ENCODE peak calls at places on chromosomes 12 and 14, in five cellular contexts. D, H, W, L and Y are unnamed samples. For H3K4me1, the result is how much of the 10 kb centered on the place peaks cover.

GRCh38 chr12:52139579-52140062 is 52.2 kb downstream of the KRT80 start:
- DNase-seq in W (no peak), H (no peak), L (no peak), D (no peak), Y (no peak)

GRCh38 chr14:72063761-72064282 is 131.6 kb downstream of the RGS6 start:
- DNase-seq in D (no peak), H (no peak), W (no peak), L (no peak), Y (no peak)

GRCh38 chr12:9348906-9349518 is 140.8 kb upstream of the PZP start:
- DNase-seq in D (no peak), L (no peak), W (no peak), H (no peak), Y (no peak)

GRCh38 chr12:16165506-16165905 is 112.0 kb downstream of the SLC15A5 start:
- DNase-seq in D (no peak), W (peak), L (peak), H (no peak), Y (peak)

GRCh38 chr14:49966304-49966809 is 73.5 kb downstream of the ARF6 start:
- DNase-seq in W (peak), D (no peak), H (no peak), L (no peak), Y (no peak)

GRCh38 chr12:54185919-54186318 is 2.9 kb downstream of the SMUG1 start:
- DNase-seq in L (no peak), H (no peak), W (no peak), D (no peak), Y (no peak)

GRCh38 chr14:96629082-96629481 is 126.9 kb downstream of the PAPOLA start:
- DNase-seq in D (no peak), H (no peak), W (no peak), L (no peak), Y (no peak)

GRCh38 chr12:16788888-16789790 is 183.2 kb upstream of the LMO3 start:
- DNase-seq in D (no peak), H (no peak), L (no peak), W (no peak), Y (no peak)

GRCh38 chr14:21902561-21903199 is 229.1 kb upstream of the OR4E1 start:
- DNase-seq in H (no peak), W (no peak), L (no peak), D (no peak), Y (no peak)

GRCh38 chr12:50574621-50575348 is 70.0 kb downstream of the DIP2B start:
- DNase-seq in L (no peak), H (no peak), D (no peak), W (no peak), Y (no peak)

GRCh38 chr12:57240069-57240921 is 10.7 kb downstream of the STAC3 start:
- DNase-seq in D (peak), H (no peak), W (no peak), L (peak), Y (no peak)

GRCh38 chr14:36663404-36664321 is 2.0 kb downstream of the PAX9 start:
- DNase-seq in L (no peak), H (no peak), D (no peak), W (no peak), Y (peak)

GRCh38 chr12:51011960-51012359 is 14.2 kb downstream of the SLC11A2 start:
- DNase-seq in D (peak), H (no peak), W (no peak), L (peak), Y (no peak)

GRCh38 chr12:113333877-113334785 is 778 bp downstream of the SLC8B1 start:
- DNase-seq in H (no peak), W (peak), L (no peak), D (peak), Y (no peak)

GRCh38 chr14:94501588-94502516 is 7.4 kb downstream of the SERPINA12 start:
- DNase-seq in D (no peak), L (no peak), W (no peak), H (no peak), Y (no peak)

GRCh38 chr12:56087220-56087619 is 7.3 kb downstream of the ERBB3 start:
- DNase-seq in D (peak), H (no peak), L (peak), W (peak), Y (peak)

GRCh38 chr14:77139540-77140342 is 1.9 kb downstream of the ZDHHC22 start:
- DNase-seq in D (no peak), W (no peak), L (peak), H (no peak), Y (peak)

GRCh38 chr14:29759521-29760340 is 167.9 kb downstream of the PRKD1 start:
- DNase-seq in D (no peak), W (no peak), H (no peak), L (no peak), Y (no peak)

GRCh38 chr12:116157845-116158267 is 119.6 kb downstream of the MED13L start:
- DNase-seq in D (no peak), L (no peak), H (no peak), W (no peak), Y (no peak)

GRCh38 chr12:110965574-110965973 is 45.2 kb upstream of the MYL2 start:
- DNase-seq in W (no peak), D (no peak), L (no peak), H (no peak), Y (no peak)

GRCh38 chr14:104582649-104583048 is 3.1 kb downstream of the C14orf180 start:
- DNase-seq in W (no peak), L (peak), H (no peak), D (no peak), Y (peak)

GRCh38 chr12:10184261-10184843 is 5.5 kb downstream of the TMEM52B start:
- DNase-seq in L (no peak), D (no peak), H (no peak), W (no peak), Y (no peak)

GRCh38 chr12:28023156-28023887 is 50.8 kb upstream of the PTHLH start:
- DNase-seq in H (no peak), D (no peak), L (no peak), W (no peak), Y (no peak)

GRCh38 chr14:99560403-99560802 is 43.6 kb downstream of the CCDC85C start:
- DNase-seq in H (no peak), D (no peak), W (no peak), L (no peak), Y (no peak)
- H3K4me1 ChIP-seq in H (half or more), D (under half), W (half or more), L (under half), Y (under half)

DNA sequence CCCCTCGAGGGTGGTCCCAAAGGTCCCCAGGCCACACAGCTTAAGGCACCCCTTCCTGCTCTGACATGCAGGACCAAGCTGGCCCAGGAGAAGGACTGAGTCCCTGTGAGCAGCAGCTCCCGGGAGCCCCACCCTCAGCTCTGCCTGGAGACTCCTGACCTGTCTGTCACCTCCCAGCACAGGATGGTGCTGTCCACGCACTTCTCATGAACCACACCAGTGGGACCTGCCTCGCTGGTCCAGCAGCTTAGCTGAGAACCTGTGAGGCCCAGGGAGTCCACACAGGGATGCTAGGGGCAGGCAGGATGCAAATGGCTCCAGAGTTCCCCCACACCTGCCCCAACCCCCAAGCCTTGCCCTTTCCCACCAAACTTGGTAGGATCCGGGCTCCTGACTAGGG is 27.7 kb downstream of the CCDC85C start:
- DNase-seq in H (no peak), L (no peak), W (no peak), D (no peak), Y (no peak)
- H3K4me1 ChIP-seq in H (half or more), L (half or more), W (half or more), D (half or more), Y (under half)

GRCh38 chr12:67833602-67834001 is 155.6 kb upstream of the IFNG-AS1 start:
- DNase-seq in H (no peak), D (no peak), W (no peak), L (no peak), Y (no peak)
- H3K4me1 ChIP-seq in H (under half), D (under half), W (under half), L (under half), Y (under half)

GRCh38 chr12:6451348-6452244 is at the start of gene TAPBPL:
- DNase-seq in H (peak), W (peak), L (peak), D (peak), Y (peak)
- H3K4me1 ChIP-seq in H (half or more), W (under half), L (under half), D (under half), Y (under half)

GRCh38 chr12:1580036-1580435 is 14.3 kb downstream of the FBXL14 start:
- DNase-seq in W (no peak), H (no peak), D (no peak), L (no peak), Y (no peak)
- H3K4me1 ChIP-seq in W (under half), H (under half), D (under half), L (under half), Y (under half)

GRCh38 chr12:71456990-71457389 is 17.4 kb downstream of the LGR5 start:
- DNase-seq in L (no peak), W (no peak), D (no peak), H (no peak), Y (no peak)

GRCh38 chr12:71452006-71452405 is 12.4 kb downstream of the LGR5 start:
- DNase-seq in H (no peak), W (no peak), D (no peak), L (no peak), Y (no peak)

GRCh38 chr12:71460318-71460717 is 20.7 kb downstream of the LGR5 start:
- DNase-seq in L (no peak), W (no peak), H (no peak), D (no peak), Y (no peak)

GRCh38 chr12:71456316-71456715 is 16.7 kb downstream of the LGR5 start:
- DNase-seq in H (no peak), L (no peak), W (no peak), D (no peak), Y (no peak)

DNA sequence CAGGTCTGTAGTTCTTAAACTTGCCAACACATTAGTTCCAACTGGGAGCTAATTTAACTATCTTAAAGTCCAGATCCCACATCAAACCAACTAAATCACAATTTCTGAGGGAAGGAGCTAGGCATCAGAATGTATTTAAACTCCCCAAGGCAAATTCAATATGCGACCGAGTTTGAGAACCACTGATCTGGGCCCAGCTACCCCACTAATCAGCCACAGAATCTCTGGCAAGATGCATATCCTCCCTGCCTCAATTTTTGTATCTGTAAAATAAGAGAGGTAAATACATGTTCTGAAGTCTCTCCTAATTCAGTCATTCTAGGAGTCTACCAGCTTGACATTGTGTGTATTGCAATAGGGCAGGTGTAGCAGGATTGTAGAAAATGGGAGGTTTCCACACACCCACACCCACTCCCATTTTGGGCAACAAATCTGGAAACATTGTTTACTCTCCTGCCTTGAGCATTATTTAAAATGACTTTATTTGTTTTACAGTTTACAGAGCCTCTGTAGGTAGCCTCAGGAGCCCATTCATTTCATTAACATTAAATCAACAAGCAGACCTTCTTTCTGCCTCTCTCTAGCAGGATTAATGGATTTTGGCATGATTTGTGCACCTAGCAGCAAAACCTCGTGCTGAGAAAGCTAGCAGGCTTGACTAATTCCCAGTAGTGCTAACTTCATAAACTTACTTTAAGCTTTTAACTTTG is 15.6 kb downstream of the LGR5 start:
- DNase-seq in D (no peak), W (no peak), H (no peak), L (no peak), Y (no peak)
- H3K4me1 ChIP-seq in D (under half), W (under half), H (under half), L (under half), Y (under half)

GRCh38 chr14:24979725-24980239 is 70.2 kb downstream of the STXBP6 start:
- DNase-seq in D (no peak), W (no peak), H (no peak), L (no peak), Y (no peak)
- H3K4me1 ChIP-seq in D (under half), W (under half), H (under half), L (under half), Y (under half)